ENCODE peak calls at places on chromosomes 2 and 18, in six cellular contexts. P, E, A, U, O and G are unnamed samples. For H3K36me3, the result is how much of the 10 kb centered on the place peaks cover.

GRCh38 chr18:13640266-13640860 is 86.0 kb downstream of the FAM210A start:
- DNase-seq in E (no peak), O (no peak), A (no peak), P (no peak), U (no peak), G (no peak)

GRCh38 chr2:60652822-60653315 is 99.4 kb upstream of the BCL11A start:
- DNase-seq in P (no peak), E (no peak), U (no peak), A (no peak), O (no peak), G (no peak)

GRCh38 chr2:179410552-179411356 is 146.1 kb upstream of the SESTD1 start:
- DNase-seq in P (peak), E (no peak), O (peak), U (peak), A (peak), G (no peak)

GRCh38 chr2:204982303-204982702 is 437.0 kb downstream of the PARD3B start:
- DNase-seq in U (no peak), P (no peak), A (no peak), E (no peak), O (no peak), G (no peak)

GRCh38 chr18:74497778-74498177 is 1.6 kb downstream of the CNDP2 start:
- DNase-seq in O (no peak), U (no peak), E (no peak), A (no peak), P (no peak), G (no peak)

GRCh38 chr18:23194969-23195957 is 60.0 kb downstream of the CABLES1 start:
- DNase-seq in P (no peak), U (no peak), O (no peak), E (no peak), A (no peak), G (no peak)

GRCh38 chr2:157940024-157940423 is 63.9 kb upstream of the ACVR1 start:
- DNase-seq in A (no peak), E (no peak), O (no peak), U (no peak), P (no peak), G (no peak)

GRCh38 chr2:98376996-98377395 is 30.7 kb downstream of the CNGA3 start:
- DNase-seq in P (no peak), A (no peak), O (no peak), E (no peak), U (no peak), G (peak)

GRCh38 chr2:195779491-195779890 is 122.5 kb downstream of the SLC39A10 start:
- DNase-seq in U (no peak), E (no peak), A (no peak), P (no peak), O (no peak), G (no peak)

GRCh38 chr2:26693287-26693849 is 846 bp downstream of the KCNK3 start:
- DNase-seq in O (peak), P (no peak), U (no peak), A (no peak), E (no peak), G (no peak)

GRCh38 chr2:15568874-15569273 is 7.7 kb upstream of the NBAS start:
- DNase-seq in P (no peak), O (no peak), A (no peak), E (no peak), U (no peak), G (no peak)

GRCh38 chr2:5538717-5539116 is 153.5 kb upstream of the SOX11 start:
- DNase-seq in A (no peak), U (no peak), O (peak), P (no peak), E (no peak), G (no peak)

GRCh38 chr2:37851828-37852584 is 73.1 kb upstream of the RMDN2 start:
- DNase-seq in U (no peak), A (no peak), O (no peak), P (no peak), E (no peak), G (no peak)

GRCh38 chr2:160427629-160428424 is 65.8 kb downstream of the RBMS1 start:
- DNase-seq in U (peak), O (no peak), P (no peak), E (no peak), A (no peak), G (no peak)

GRCh38 chr2:239939736-239940483 is 85.2 kb downstream of the NDUFA10 start:
- DNase-seq in U (no peak), E (no peak), P (no peak), A (peak), O (no peak), G (no peak)

GRCh38 chr2:130963849-130964793 is 127.4 kb downstream of the ARHGEF4 start:
- DNase-seq in O (peak), U (no peak), E (no peak), P (peak), A (no peak), G (no peak)

GRCh38 chr2:178211943-178212342 is 17.6 kb downstream of the OSBPL6 start:
- DNase-seq in A (no peak), P (no peak), U (no peak), O (no peak), E (no peak), G (no peak)

GRCh38 chr2:43136862-43137261 is 89.5 kb downstream of the ZFP36L2 start:
- DNase-seq in U (no peak), O (peak), A (no peak), E (no peak), P (no peak), G (no peak)

GRCh38 chr2:72815655-72816268 is 10.1 kb downstream of the EXOC6B start:
- DNase-seq in A (no peak), E (no peak), U (no peak), P (no peak), O (no peak), G (no peak)

GRCh38 chr2:121530210-121530562 is 494 bp upstream of the RNU4ATAC start:
- DNase-seq in O (peak), P (no peak), E (peak), U (peak), A (peak), G (no peak)

GRCh38 chr2:118668431-118669424 is 178.7 kb downstream of the EN1 start:
- DNase-seq in E (peak), A (no peak), P (no peak), U (no peak), O (no peak), G (no peak)

GRCh38 chr18:46061387-46061786 is 10.7 kb downstream of the PSTPIP2 start:
- DNase-seq in P (no peak), E (no peak), A (no peak), O (no peak), U (no peak), G (no peak)

GRCh38 chr18:62537042-62537894 is 14.4 kb downstream of the ZCCHC2 start:
- DNase-seq in O (no peak), E (no peak), A (no peak), U (no peak), P (no peak), G (no peak)

GRCh38 chr2:50649626-50650397 is 382.1 kb downstream of the NRXN1 start:
- DNase-seq in U (peak), P (peak), E (no peak), O (no peak), A (no peak), G (no peak)

GRCh38 chr2:187372213-187372612 is 75.8 kb downstream of the CALCRL start:
- DNase-seq in A (no peak), U (no peak), P (no peak), O (no peak), E (no peak), G (no peak)

GRCh38 chr2:197152451-197153228 is 157.9 kb downstream of the ANKRD44 start:
- DNase-seq in A (no peak), U (no peak), E (peak), O (no peak), P (no peak), G (no peak)

GRCh38 chr2:150981826-150982225 is 279.8 kb downstream of the RBM43 start:
- DNase-seq in P (no peak), E (no peak), U (no peak), O (no peak), A (no peak), G (no peak)

GRCh38 chr2:188517549-188518255 is 226.0 kb downstream of the GULP1 start:
- DNase-seq in A (no peak), P (no peak), E (no peak), O (no peak), U (no peak), G (no peak)

GRCh38 chr2:241620419-241620769 is 16.6 kb downstream of the THAP4 start:
- DNase-seq in P (no peak), A (no peak), O (no peak), U (no peak), E (no peak), G (no peak)

GRCh38 chr18:74114206-74114605 is 33.4 kb downstream of the FBXO15 start:
- DNase-seq in U (no peak), O (no peak), E (no peak), A (no peak), P (no peak), G (no peak)

GRCh38 chr2:17646096-17646554 is 105.6 kb downstream of the VSNL1 start:
- DNase-seq in P (peak), O (peak), U (peak), A (no peak), E (peak), G (no peak)

DNA sequence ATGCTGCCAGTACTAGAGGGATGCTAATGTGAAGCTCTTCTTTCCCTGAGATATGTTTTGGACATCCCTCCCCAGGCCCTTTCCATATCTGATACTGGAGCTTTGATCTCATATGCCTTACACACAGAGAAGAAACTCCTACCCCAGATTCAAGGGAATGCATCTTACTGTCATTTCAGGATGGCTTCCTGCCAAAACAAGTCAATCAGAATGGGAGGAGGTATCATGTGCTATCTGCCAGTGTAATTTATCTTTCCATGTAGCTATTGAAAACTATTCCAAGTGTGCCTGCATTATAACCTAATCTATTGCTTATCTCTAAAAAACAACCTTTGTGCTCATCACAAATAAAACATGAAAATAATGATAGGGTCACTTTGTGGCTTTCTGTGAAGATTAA is 269.9 kb upstream of the SETBP1 start:
- DNase-seq in A (no peak), E (no peak), O (no peak), U (no peak), P (no peak), G (no peak)
- TF ChIP-seq POLR2AphosphoS5 in A (no peak), E (no peak), O (no peak), U (no peak), P (no peak), G (no peak)

DNA sequence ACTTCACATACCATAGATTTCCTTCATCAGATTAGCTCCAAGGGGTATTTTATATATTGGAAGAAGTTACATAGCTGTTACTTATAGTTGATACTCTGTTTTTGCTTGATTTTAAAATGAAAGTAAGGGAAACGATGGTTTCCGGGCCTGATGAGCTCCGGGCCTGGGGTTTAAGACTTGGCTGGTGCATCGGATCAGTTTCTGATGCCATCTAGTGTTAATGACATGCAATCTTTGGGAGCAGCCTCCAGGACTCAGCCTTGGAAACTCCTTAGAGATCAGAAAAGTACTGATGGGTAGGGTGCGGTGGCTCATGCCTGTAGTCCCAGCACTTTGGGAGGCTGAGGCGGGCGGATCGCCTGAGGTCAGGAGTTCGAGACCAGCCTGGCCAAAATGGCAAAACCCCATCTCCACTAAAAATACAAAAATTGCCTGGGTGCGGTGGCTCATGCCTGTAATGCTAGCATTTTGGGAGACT is 47.1 kb upstream of the CNOT11 start:
- DNase-seq in O (peak), U (peak), P (peak), E (peak), A (no peak), G (no peak)
- H3K4me3 ChIP-seq in O (peak), U (peak), P (no peak), E (peak), A (peak), G (no peak)

GRCh38 chr2:219488149-219488843 is 10.4 kb upstream of the GMPPA start:
- DNase-seq in P (no peak), U (no peak), E (no peak), A (no peak), O (no peak), G (no peak)
- H3K36me3 ChIP-seq in P (under half), U (under half), E (under half), A (under half), O (under half), G (under half)

GRCh38 chr2:46351388-46352141 is 54.4 kb downstream of the EPAS1 start:
- DNase-seq in U (peak), O (no peak), E (no peak), P (no peak), A (no peak), G (no peak)
- TF ChIP-seq POLR2AphosphoS5 in U (peak), O (no peak), E (no peak), P (peak), A (no peak), G (peak)

DNA sequence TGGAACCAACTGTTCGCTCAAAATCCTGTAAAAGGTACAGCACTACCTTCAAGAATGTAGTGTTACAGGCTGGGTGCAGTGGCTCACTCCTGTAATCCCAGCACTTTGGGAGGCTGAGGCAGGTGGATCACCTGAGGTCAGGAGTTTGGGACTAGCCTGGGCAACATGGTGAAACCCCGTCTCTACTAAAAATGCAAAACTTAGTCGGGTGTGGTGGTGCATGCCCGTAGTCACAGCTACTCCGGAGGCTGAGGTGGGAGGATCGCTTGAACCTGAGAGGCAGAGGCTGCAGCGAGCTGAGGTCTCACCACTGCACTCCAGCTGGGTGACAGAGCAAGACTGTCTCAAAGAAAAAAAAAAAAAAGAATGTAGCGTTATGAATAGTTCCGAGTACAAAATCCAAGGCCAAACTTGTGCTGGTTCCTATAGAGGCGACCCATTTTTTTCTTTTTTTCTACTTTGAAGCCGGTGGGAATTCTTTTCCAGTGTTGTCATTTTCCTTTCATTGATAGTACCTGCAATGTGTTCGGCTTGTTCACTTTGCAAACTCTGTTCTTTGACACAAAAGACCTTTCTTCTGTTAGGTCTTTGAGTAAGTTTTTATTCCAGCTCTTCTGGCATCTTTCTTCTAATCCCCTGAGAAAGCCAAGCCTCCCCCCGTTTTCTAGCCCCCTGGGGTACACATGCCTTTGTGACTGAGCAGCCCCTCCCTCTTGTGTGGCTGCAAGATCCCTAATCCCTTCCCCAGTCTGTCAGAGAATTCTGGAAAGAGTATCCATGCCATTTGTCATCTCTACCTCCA is 25.1 kb downstream of the INPP5D start:
- DNase-seq in E (no peak), P (no peak), U (peak), O (no peak), A (peak), G (no peak)
- H3K4me3 ChIP-seq in E (no peak), P (no peak), U (no peak), O (no peak), A (no peak), G (no peak)

GRCh38 chr2:1645761-1646476 is 98.4 kb downstream of the PXDN start:
- DNase-seq in E (no peak), A (no peak), U (no peak), P (no peak), O (no peak), G (peak)
- H3K36me3 ChIP-seq in E (under half), A (under half), U (under half), P (under half), O (half or more), G (under half)

DNA sequence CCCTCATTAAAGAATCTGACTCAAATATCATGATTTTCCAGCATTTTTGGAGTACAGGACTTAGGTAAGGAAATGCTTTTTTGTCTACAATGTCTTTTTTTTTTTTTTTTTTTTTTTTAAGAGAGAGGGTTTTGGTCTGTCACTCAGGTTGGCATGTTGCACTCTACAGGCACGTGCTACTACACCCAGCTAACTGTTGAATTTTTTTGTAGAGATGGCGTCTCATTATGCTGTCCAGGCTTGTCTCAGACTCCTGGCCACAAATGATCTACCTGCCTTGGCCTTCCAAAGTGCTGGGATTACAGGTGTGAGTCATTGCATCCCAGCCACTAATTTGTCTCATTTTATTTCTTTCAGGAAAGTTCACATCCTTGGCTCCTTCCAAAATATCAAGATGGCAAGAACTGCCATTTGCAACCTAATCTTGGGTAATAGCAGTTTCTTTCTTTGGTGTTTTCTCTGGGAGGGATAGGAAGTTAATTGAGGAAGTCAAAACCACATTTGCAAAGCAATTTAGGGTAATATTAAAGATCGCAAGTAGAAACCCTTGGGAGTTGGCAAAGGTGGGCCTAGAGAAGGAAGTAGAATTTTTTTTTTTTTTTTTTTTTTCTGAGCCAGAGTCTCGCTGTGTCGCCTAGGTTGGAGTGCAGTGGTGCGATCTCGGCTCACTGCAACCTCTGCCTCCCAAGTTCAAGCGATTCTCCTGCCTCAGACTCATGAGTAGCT is 15.5 kb downstream of the PNO1 start:
- DNase-seq in P (no peak), O (no peak), U (no peak), A (no peak), E (no peak), G (no peak)
- TF ChIP-seq POLR2AphosphoS5 in P (no peak), O (no peak), U (no peak), A (no peak), E (no peak), G (no peak)

GRCh38 chr2:236179653-236180500 is 11.7 kb upstream of the GBX2 start:
- DNase-seq in P (no peak), U (peak), A (no peak), O (peak), E (peak), G (no peak)
- H3K4me3 ChIP-seq in P (no peak), U (peak), A (no peak), O (peak), E (peak), G (no peak)